ENCODE peak calls at places on chromosomes 6 and 20, in eight cellular contexts. K is PC-3; M is activated CD8-positive, alpha-beta T cell treated with anti-CD3 and anti-CD28 coated beads for 36 hours; I is A549; C is gastroesophageal sphincter; P is activated CD4-positive, alpha-beta T cell treated with anti-CD3 and anti-CD28 coated beads for 36 hours; F is RWPE2; U is upper lobe of left lung. R is an unnamed sample.

GRCh38 chr20:47897461-47897860 is 112.2 kb upstream of the SULF2 start:
- ATAC-seq in K (no peak), M (no peak), I (no peak), C (no peak), P (no peak), F (no peak), U (no peak), R (no peak)

GRCh38 chr20:62362991-62363919 is 3.9 kb downstream of the LAMA5 start:
- ATAC-seq in K (no peak), M (no peak), I (no peak), C (no peak), P (no peak), F (no peak), U (no peak), R (no peak)

GRCh38 chr6:86586195-86586594 is 351.1 kb upstream of the HTR1E start:
- ATAC-seq in K (no peak), M (no peak), I (no peak), C (no peak), P (no peak), F (no peak), U (no peak), R (no peak)

GRCh38 chr20:37749620-37750403 is 56.0 kb downstream of the CTNNBL1 start:
- ATAC-seq in K (no peak), M (no peak), I (no peak), C (no peak), P (no peak), F (no peak), U (no peak), R (no peak)

GRCh38 chr20:52410182-52410647 is 218.6 kb upstream of the ZFP64 start:
- ATAC-seq in K (no peak), M (peak; percentile 81), I (no peak), C (peak; percentile 84), P (peak; percentile 85), F (peak; percentile 81), U (no peak), R (peak; percentile 73)

GRCh38 chr20:17885544-17885943 is 83.0 kb downstream of the SNX5 start:
- ATAC-seq in K (no peak), M (no peak), I (no peak), C (peak; percentile 22), P (no peak), F (peak; percentile 8), U (no peak), R (no peak)

GRCh38 chr20:2822073-2822472 is 5.9 kb downstream of the TMEM239 start:
- ATAC-seq in K (no peak), M (peak; percentile 67), I (peak; percentile 75), C (no peak), P (peak; percentile 64), F (peak; percentile 68), U (no peak), R (peak; percentile 48)

GRCh38 chr6:12301009-12301408 is 10.8 kb downstream of the EDN1 start:
- ATAC-seq in K (no peak), M (no peak), I (no peak), C (no peak), P (no peak), F (no peak), U (no peak), R (no peak)

GRCh38 chr6:8837343-8837742 is 402.0 kb upstream of the SLC35B3 start:
- ATAC-seq in K (no peak), M (no peak), I (no peak), C (no peak), P (no peak), F (no peak), U (no peak), R (no peak)

GRCh38 chr20:10868299-10868698 is 194.5 kb upstream of the JAG1 start:
- ATAC-seq in K (no peak), M (no peak), I (no peak), C (no peak), P (no peak), F (no peak), U (no peak), R (no peak)

GRCh38 chr6:1665214-1665613 is 55.5 kb downstream of the FOXC1 start:
- ATAC-seq in K (no peak), M (no peak), I (no peak), C (no peak), P (no peak), F (no peak), U (no peak), R (no peak)

GRCh38 chr20:15020845-15021244 is 683.4 kb upstream of the FLRT3 start:
- ATAC-seq in K (no peak), M (no peak), I (no peak), C (no peak), P (no peak), F (no peak), U (no peak), R (no peak)

GRCh38 chr20:47400685-47401084 is 44.2 kb upstream of the ZMYND8 start:
- ATAC-seq in K (no peak), M (peak; percentile 49), I (no peak), C (no peak), P (peak; percentile 44), F (peak; percentile 37), U (no peak), R (peak; percentile 60)

GRCh38 chr6:157025459-157025858 is 248.3 kb downstream of the ARID1B start:
- ATAC-seq in K (no peak), M (no peak), I (no peak), C (no peak), P (no peak), F (no peak), U (no peak), R (peak; percentile 15)

GRCh38 chr20:34896086-34896551 is 19.7 kb downstream of the ACSS2 start:
- ATAC-seq in K (no peak), M (no peak), I (no peak), C (no peak), P (no peak), F (no peak), U (peak; percentile 69), R (no peak)